ENCODE peak calls at places on chromosomes 2 and 18, in five cellular contexts. H is stimulated activated naive CD8-positive, alpha-beta T cell treated with anti-CD3 and anti-CD28 coated beads, Interleukin-15, Interleukin-2, amounts not matched to agents 100 U/mL and 50 U/mL, for 24 hours; R is ACHN; U is activated CD4-positive, alpha-beta T cell treated with anti-CD3 and anti-CD28 coated beads, Interleukin-2, amount 50 U/mL, for 48 hours; T is NCI-H2171. A is an unnamed sample.

GRCh38 chr18:10060469-10060782 is 146.6 kb downstream of the VAPA start:
- DNase-seq in U (no peak), H (no peak), R (no peak), T (no peak), A (no peak)

GRCh38 chr2:191202881-191203397 is 42.3 kb upstream of the MYO1B start:
- DNase-seq in H (peak), U (no peak), R (no peak), T (no peak), A (no peak)

GRCh38 chr2:2569836-2570235 is 238.8 kb upstream of the MYT1L start:
- DNase-seq in T (no peak), R (no peak), H (no peak), U (no peak), A (no peak)

GRCh38 chr2:174977364-174977763 is 27.8 kb downstream of the CHN1 start:
- DNase-seq in H (no peak), U (no peak), R (no peak), T (no peak), A (no peak)

GRCh38 chr18:42417189-42417588 is 462.2 kb downstream of the PIK3C3 start:
- DNase-seq in U (no peak), R (no peak), H (no peak), T (no peak), A (no peak)

GRCh38 chr2:127080226-127080940 is 26.6 kb downstream of the BIN1 start:
- DNase-seq in U (peak), R (no peak), T (no peak), H (no peak), A (no peak)

GRCh38 chr2:94870392-94871225 is 621 bp upstream of the TEKT4 start:
- DNase-seq in U (peak), R (peak), H (peak), T (no peak), A (peak)

GRCh38 chr2:36147670-36148390 is 207.7 kb upstream of the CRIM1 start:
- DNase-seq in U (no peak), H (no peak), R (no peak), T (no peak), A (no peak)

GRCh38 chr2:72144746-72145657 is 2.7 kb downstream of the CYP26B1 start:
- DNase-seq in R (peak), T (peak), H (no peak), U (no peak), A (peak)

GRCh38 chr2:170972508-170973224 is 43.6 kb downstream of the GORASP2 start:
- DNase-seq in H (no peak), U (no peak), R (no peak), T (no peak), A (peak)

GRCh38 chr2:215693269-215693998 is 257.6 kb upstream of the FN1 start:
- DNase-seq in T (no peak), U (no peak), H (no peak), R (peak), A (no peak)

GRCh38 chr2:152571035-152571766 is 146.1 kb downstream of the PRPF40A start:
- DNase-seq in R (peak), U (no peak), T (no peak), H (no peak), A (no peak)

GRCh38 chr2:65299246-65299645 is 71.6 kb downstream of the ACTR2 start:
- DNase-seq in H (peak), R (no peak), T (no peak), U (peak), A (no peak)

GRCh38 chr2:191321861-191322662 is 76.9 kb downstream of the MYO1B start:
- DNase-seq in T (peak), R (peak), H (peak), U (peak), A (peak)

GRCh38 chr18:58541789-58542425 is 87.0 kb downstream of the ALPK2 start:
- DNase-seq in R (peak), H (peak), U (peak), T (no peak), A (no peak)

GRCh38 chr2:27316655-27317412 is 6.1 kb downstream of the MPV17 start:
- DNase-seq in T (no peak), H (no peak), R (no peak), U (no peak), A (no peak)

A was measured in left kidney.